ENCODE peak calls at places on chromosomes 5 and 9, in ten cellular contexts. O is BE2C, R is left cardiac atrium, P is colonic mucosa, S is cardiac septum, Y is PC-9, W is adrenal gland, E is iris pigment epithelial cell, K is NCI-H2029, Q is NCI-H2171 treated with DMSO at 0.1 percent for 48 hours. N is an unnamed sample.
A peak's percentile ranks its signal among the peaks of the same experiment; 100 is the strongest.

GRCh38 chr5:87393331-87393730 is 19.4 kb downstream of the CCNH start:
- DNase-seq in P (no peak), S (no peak), W (no peak), R (no peak), K (no peak), O (no peak), Q (no peak), Y (no peak), E (peak; percentile 91), N (no peak)

GRCh38 chr5:152271420-152271819 is 133.7 kb downstream of the NMUR2 start:
- DNase-seq in K (no peak), O (no peak), Q (peak; percentile 6), P (no peak), W (peak; percentile 45), R (no peak), S (no peak), Y (no peak), E (peak; percentile 5), N (peak; percentile 47)

GRCh38 chr5:171365351-171365750 is 22.3 kb upstream of the NPM1 start:
- DNase-seq in W (no peak), Q (no peak), P (no peak), O (peak; percentile 43), Y (no peak), R (no peak), E (peak; percentile 39), K (no peak), S (no peak), N (no peak)

GRCh38 chr5:95900383-95900958 is 61.2 kb downstream of the ELL2 start:
- DNase-seq in R (no peak), S (no peak), W (no peak), Q (peak; percentile 76), P (no peak), O (peak; percentile 77), E (peak; percentile 90), K (no peak), Y (no peak), N (no peak)

GRCh38 chr5:57779383-57780223 is 297.0 kb upstream of the ACTBL2 start:
- DNase-seq in P (peak; percentile 36), E (peak; percentile 83), O (peak; percentile 44), Y (peak; percentile 59), S (no peak), R (no peak), W (peak; percentile 18), K (no peak), Q (peak; percentile 50), N (peak; percentile 12)

GRCh38 chr9:119963798-119964372 is 594.6 kb upstream of the BRINP1 start:
- DNase-seq in S (no peak), P (no peak), O (no peak), Y (peak; percentile 46), E (peak; percentile 91), K (no peak), W (no peak), Q (peak; percentile 83), R (peak; percentile 25), N (peak; percentile 10)

GRCh38 chr5:74625742-74626241 is 14.7 kb downstream of the ENC1 start:
- DNase-seq in O (peak; percentile 80), R (no peak), K (no peak), Y (no peak), P (no peak), Q (peak; percentile 64), W (no peak), S (no peak), E (peak; percentile 59), N (no peak)

GRCh38 chr5:176629853-176630680 is at the start of the genes EIF4E1B and SNCB:
- DNase-seq in R (peak; percentile 53), E (peak; percentile 53), O (peak; percentile 80), P (no peak), Y (peak; percentile 39), Q (peak; percentile 54), K (no peak), S (no peak), W (no peak), N (no peak)

GRCh38 chr5:1772634-1773033 is 27.0 kb downstream of the MRPL36 start:
- DNase-seq in K (no peak), P (no peak), Y (no peak), W (no peak), S (no peak), Q (no peak), O (peak; percentile 36), R (no peak), E (peak; percentile 64), N (peak; percentile 15)

GRCh38 chr5:98938459-98938858 is 9.7 kb upstream of the CHD1 start:
- DNase-seq in P (no peak), O (no peak), Y (no peak), S (no peak), K (no peak), E (peak; percentile 41), W (no peak), Q (no peak), R (no peak), N (no peak)

GRCh38 chr9:86099695-86100364 is 472 bp upstream of the GOLM1 start:
- DNase-seq in O (no peak), R (peak; percentile 63), Q (no peak), E (peak; percentile 68), K (no peak), W (peak; percentile 45), S (no peak), P (peak; percentile 80), Y (peak; percentile 42), N (peak; percentile 46)

GRCh38 chr5:57111993-57112392 is 61.9 kb upstream of the GPBP1 start:
- DNase-seq in P (peak; percentile 22), S (no peak), Y (no peak), Q (no peak), K (no peak), O (no peak), E (no peak), W (no peak), R (no peak), N (no peak)

GRCh38 chr5:114473541-114473940 is 111.7 kb downstream of the KCNN2 start:
- DNase-seq in E (no peak), K (no peak), Y (no peak), S (no peak), P (peak; percentile 42), Q (no peak), O (no peak), R (no peak), W (no peak), N (no peak)

GRCh38 chr5:126446498-126447224 is 23.5 kb downstream of the GRAMD2B start:
- DNase-seq in W (no peak), Q (no peak), Y (peak; percentile 63), E (peak; percentile 81), S (no peak), O (no peak), R (no peak), K (no peak), P (peak; percentile 63), N (no peak)

GRCh38 chr5:71681282-71681681 is 37.8 kb upstream of the CARTPT start:
- DNase-seq in O (no peak), K (no peak), Y (no peak), R (no peak), E (no peak), Q (no peak), P (no peak), W (no peak), S (no peak), N (no peak)

GRCh38 chr9:78070530-78070929 is 38.9 kb upstream of the GNAQ start:
- DNase-seq in Y (no peak), W (no peak), Q (no peak), R (no peak), P (no peak), E (no peak), K (no peak), S (no peak), O (no peak), N (no peak)

GRCh38 chr9:80157128-80157527 is 585.4 kb downstream of the TLE4 start:
- DNase-seq in K (no peak), E (no peak), Q (no peak), O (peak; percentile 63), W (no peak), Y (no peak), P (no peak), S (no peak), R (no peak), N (peak; percentile 59)